ENCODE peak calls at places on chromosomes 2 and 18, in six cellular contexts. U is SK-N-SH; T is Karpas-422; L is heart right ventricle; C is astrocyte; I is CD4-positive, CD25-positive, alpha-beta regulatory T cell. B is an unnamed sample.
A peak's percentile ranks its signal among the peaks of the same experiment; 100 is the strongest.

GRCh38 chr2:45028276-45028675 is 19.0 kb upstream of the SIX2 start:
- DNase-seq in I (no peak), C (peak; percentile 29), U (no peak), L (no peak), T (no peak), B (no peak)

GRCh38 chr2:15561574-15562344 is 625 bp upstream of the NBAS start:
- DNase-seq in U (peak; percentile 26), I (no peak), C (peak; percentile 80), T (peak; percentile 56), L (no peak), B (peak; percentile 10)

GRCh38 chr2:5077479-5078089 is 614.6 kb upstream of the SOX11 start:
- DNase-seq in L (no peak), T (no peak), C (no peak), U (peak; percentile 24), I (no peak), B (no peak)

GRCh38 chr18:78819926-78820834 is 159.4 kb upstream of the SALL3 start:
- DNase-seq in C (no peak), L (no peak), U (no peak), I (no peak), T (no peak), B (no peak)

GRCh38 chr2:64666810-64667438 is 13.2 kb upstream of the SERTAD2 start:
- DNase-seq in T (peak; percentile 56), C (no peak), U (no peak), I (no peak), L (no peak), B (no peak)

GRCh38 chr18:79447703-79448367 is 52.1 kb downstream of the NFATC1 start:
- DNase-seq in L (no peak), C (peak; percentile 36), U (no peak), T (no peak), I (no peak), B (no peak)

GRCh38 chr2:205776139-205776538 is 93.8 kb downstream of the NRP2 start:
- DNase-seq in I (no peak), C (no peak), T (peak; percentile 83), U (peak; percentile 61), L (peak; percentile 41), B (no peak)

GRCh38 chr18:33706391-33706790 is 128.4 kb downstream of the ASXL3 start:
- DNase-seq in T (no peak), L (no peak), U (no peak), I (no peak), C (peak; percentile 63), B (no peak)

GRCh38 chr2:208006833-208007232 is 18.5 kb downstream of the PLEKHM3 start:
- DNase-seq in U (no peak), C (peak; percentile 74), L (no peak), T (no peak), I (no peak), B (no peak)

GRCh38 chr18:63979409-63979908 is 9.6 kb downstream of the SERPINB8 start:
- DNase-seq in C (peak; percentile 53), I (peak; percentile 11), U (peak; percentile 64), L (no peak), T (peak; percentile 88), B (peak; percentile 75)

GRCh38 chr2:200730302-200730701 is 81.4 kb upstream of the BZW1 start:
- DNase-seq in L (no peak), C (no peak), T (no peak), U (no peak), I (no peak), B (no peak)

GRCh38 chr2:230922951-230923717 is 1.9 kb downstream of the GPR55 start:
- DNase-seq in U (no peak), T (no peak), L (no peak), C (no peak), I (no peak), B (no peak)

GRCh38 chr18:44232500-44232899 is 448.2 kb upstream of the SETBP1 start:
- DNase-seq in L (no peak), T (no peak), C (no peak), I (no peak), U (no peak), B (no peak)

GRCh38 chr2:128769457-128770142 is 450.9 kb upstream of the HS6ST1 start:
- DNase-seq in L (no peak), T (no peak), U (no peak), C (no peak), I (no peak), B (no peak)

GRCh38 chr2:235234711-235235110 is 259.1 kb upstream of the AGAP1 start:
- DNase-seq in U (no peak), I (no peak), T (no peak), C (no peak), L (no peak), B (no peak)

GRCh38 chr2:85091838-85092237 is 41.4 kb upstream of the TCF7L1 start:
- DNase-seq in L (no peak), T (no peak), I (no peak), U (no peak), C (no peak), B (no peak)

GRCh38 chr2:238169021-238169707 is 10.4 kb downstream of the ERFE start:
- DNase-seq in T (no peak), U (peak; percentile 19), L (no peak), I (no peak), C (peak; percentile 92), B (peak; percentile 59)

GRCh38 chr2:200585340-200585729 is 479 bp upstream of the AOX1 start:
- DNase-seq in I (no peak), C (no peak), U (no peak), L (no peak), T (no peak), B (no peak)

GRCh38 chr2:189657867-189658266 is 3.4 kb upstream of the ASNSD1 start:
- DNase-seq in C (peak; percentile 86), I (peak; percentile 20), L (peak; percentile 27), T (no peak), U (no peak), B (no peak)

GRCh38 chr18:74115046-74115445 is 32.6 kb downstream of the FBXO15 start:
- DNase-seq in U (no peak), L (no peak), I (no peak), T (no peak), C (peak; percentile 71), B (no peak)

GRCh38 chr2:218813771-218814460 is 17.7 kb downstream of the PRKAG3 start:
- DNase-seq in T (no peak), L (no peak), I (no peak), C (no peak), U (no peak), B (no peak)

GRCh38 chr2:16288371-16289112 is 348.2 kb downstream of the MYCN start:
- DNase-seq in C (no peak), U (no peak), I (no peak), L (no peak), T (no peak), B (no peak)

GRCh38 chr2:123670286-123670685 is 354.8 kb upstream of the CNTNAP5 start:
- DNase-seq in U (no peak), L (no peak), T (no peak), I (no peak), C (no peak), B (no peak)

GRCh38 chr18:10059610-10060468 is 146.0 kb downstream of the VAPA start:
- DNase-seq in T (no peak), U (no peak), I (no peak), L (no peak), C (no peak), B (no peak)

GRCh38 chr2:84603911-84604310 is 87.6 kb downstream of the DNAH6 start:
- DNase-seq in I (no peak), C (no peak), U (no peak), L (no peak), T (no peak), B (no peak)

GRCh38 chr18:23401400-23402347 is 51.4 kb upstream of the RIOK3 start:
- DNase-seq in L (no peak), I (no peak), C (peak; percentile 69), U (no peak), T (no peak), B (no peak)

GRCh38 chr2:66469219-66469902 is 34.4 kb downstream of the MEIS1 start:
- DNase-seq in T (no peak), L (no peak), C (no peak), U (no peak), I (no peak), B (no peak)

GRCh38 chr2:165857881-165858280 is 63.8 kb upstream of the GALNT3 start:
- DNase-seq in L (no peak), I (no peak), U (no peak), T (no peak), C (no peak), B (no peak)

GRCh38 chr18:23137788-23138216 is 2.5 kb downstream of the CABLES1 start:
- DNase-seq in C (no peak), L (no peak), I (no peak), U (no peak), T (no peak), B (no peak)

GRCh38 chr2:111106720-111107119 is 14.0 kb upstream of the BCL2L11 start:
- DNase-seq in I (no peak), U (no peak), L (no peak), C (no peak), T (no peak), B (no peak)

GRCh38 chr2:217573565-217573964 is 429.2 kb downstream of the TNS1 start:
- DNase-seq in C (peak; percentile 78), L (no peak), I (no peak), T (no peak), U (no peak), B (no peak)

GRCh38 chr2:238231251-238231793 is 8.5 kb downstream of the HES6 start:
- DNase-seq in L (peak; percentile 79), C (peak; percentile 20), T (no peak), I (peak; percentile 67), U (no peak), B (peak; percentile 66)

GRCh38 chr2:135849087-135849486 is 12.1 kb upstream of the LCT start:
- DNase-seq in L (no peak), U (no peak), C (no peak), T (no peak), I (no peak), B (no peak)
- H3K36me3 ChIP-seq in L (peaks cover 90% of the 10 kb centered on the region), U (peaks cover 35% of the 10 kb centered on the region), C (peaks cover 22% of the 10 kb centered on the region), T (peaks cover 72% of the 10 kb centered on the region), I (peaks cover 67% of the 10 kb centered on the region), B (no peaks in the 10 kb centered on the region)

DNA sequence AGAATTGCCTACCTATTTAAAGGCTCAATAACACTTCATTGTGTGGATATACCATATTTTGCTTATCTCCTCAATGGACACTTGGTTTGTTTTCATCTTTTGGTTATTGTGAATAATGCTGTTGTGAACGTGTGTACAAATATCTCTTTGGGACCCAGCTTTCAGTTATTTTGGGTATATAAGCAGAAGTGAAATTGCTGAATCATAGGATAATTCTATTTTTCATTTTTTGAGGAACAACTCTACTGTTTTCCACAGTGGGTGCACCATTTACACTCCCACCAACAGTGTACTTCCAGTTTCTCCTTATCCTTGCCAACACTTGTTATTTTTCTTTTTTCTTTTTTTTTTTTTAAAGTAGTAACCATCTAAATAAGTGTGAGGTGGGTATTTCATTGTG is 29.0 kb downstream of the PTPN4 start:
- DNase-seq in C (no peak), L (no peak), U (no peak), I (no peak), T (no peak), B (no peak)
- H3K9me3 ChIP-seq in C (no peaks in the 10 kb centered on the region), L (peaks cover 49% of the 10 kb centered on the region), U (peaks cover 11% of the 10 kb centered on the region), I (peaks cover 33% of the 10 kb centered on the region), T (peaks cover 15% of the 10 kb centered on the region), B (no peaks in the 10 kb centered on the region)

GRCh38 chr2:1680222-1681016 is 63.9 kb downstream of the PXDN start:
- DNase-seq in C (no peak), T (no peak), L (no peak), U (no peak), I (no peak), B (no peak)
- H3K36me3 ChIP-seq in C (peaks cover 51% of the 10 kb centered on the region), T (no peaks in the 10 kb centered on the region), L (peaks cover 84% of the 10 kb centered on the region), U (peaks cover 24% of the 10 kb centered on the region), I (no peaks in the 10 kb centered on the region), B (no peaks in the 10 kb centered on the region)

GRCh38 chr2:239806276-239806675 is 218.9 kb downstream of the NDUFA10 start:
- DNase-seq in C (no peak), L (no peak), I (no peak), U (no peak), T (no peak), B (no peak)
- H3K9me3 ChIP-seq in C (no peaks in the 10 kb centered on the region), L (no peaks in the 10 kb centered on the region), I (no peaks in the 10 kb centered on the region), U (no peaks in the 10 kb centered on the region), T (no peaks in the 10 kb centered on the region), B (no peaks in the 10 kb centered on the region)

GRCh38 chr2:149158957-149159356 is 120.5 kb downstream of the LYPD6B start:
- DNase-seq in T (no peak), I (no peak), C (no peak), L (no peak), U (no peak), B (no peak)
- H3K36me3 ChIP-seq in T (no peaks in the 10 kb centered on the region), I (no peaks in the 10 kb centered on the region), C (no peaks in the 10 kb centered on the region), L (no peaks in the 10 kb centered on the region), U (no peaks in the 10 kb centered on the region), B (no peaks in the 10 kb centered on the region)

B was measured in tibial nerve.